ENCODE peak calls at places on chromosomes 16 and 17, in eight cellular contexts. One of them, this sample, is unnamed.

GRCh38 chr17:37516131-37516561 is 26.5 kb downstream of the DUSP14 start:
- DNase-seq in CD4-positive, alpha-beta T cell: no peak
- DNase-seq in activated CD8-positive, alpha-beta T cell treated with anti-CD3 and anti-CD28 coated beads for 36 hours: no peak
- DNase-seq in OCI-LY7: no peak
- DNase-seq in HFFc6: peak
- DNase-seq in GM13977: no peak
- DNase-seq in uterus: no peak
- DNase-seq in AG04450: no peak
- DNase-seq in this sample: no peak

GRCh38 chr17:16442594-16443389 is 27.4 kb downstream of the TRPV2 start:
- DNase-seq in CD4-positive, alpha-beta T cell: no peak
- DNase-seq in activated CD8-positive, alpha-beta T cell treated with anti-CD3 and anti-CD28 coated beads for 36 hours: no peak
- DNase-seq in OCI-LY7: no peak
- DNase-seq in HFFc6: no peak
- DNase-seq in GM13977: no peak
- DNase-seq in uterus: no peak
- DNase-seq in AG04450: no peak
- DNase-seq in this sample: no peak

GRCh38 chr16:56400458-56400857 is 24.9 kb downstream of the AMFR start:
- DNase-seq in CD4-positive, alpha-beta T cell: no peak
- DNase-seq in activated CD8-positive, alpha-beta T cell treated with anti-CD3 and anti-CD28 coated beads for 36 hours: no peak
- DNase-seq in OCI-LY7: no peak
- DNase-seq in HFFc6: no peak
- DNase-seq in GM13977: no peak
- DNase-seq in uterus: no peak
- DNase-seq in AG04450: no peak
- DNase-seq in this sample: no peak

GRCh38 chr17:78748730-78749317 is 33.2 kb downstream of the CYTH1 start:
- DNase-seq in CD4-positive, alpha-beta T cell: peak
- DNase-seq in activated CD8-positive, alpha-beta T cell treated with anti-CD3 and anti-CD28 coated beads for 36 hours: peak
- DNase-seq in OCI-LY7: peak
- DNase-seq in HFFc6: no peak
- DNase-seq in GM13977: no peak
- DNase-seq in uterus: peak
- DNase-seq in AG04450: no peak
- DNase-seq in this sample: no peak

GRCh38 chr16:85733839-85734170 is 17.1 kb downstream of the C16orf74 start:
- DNase-seq in CD4-positive, alpha-beta T cell: no peak
- DNase-seq in activated CD8-positive, alpha-beta T cell treated with anti-CD3 and anti-CD28 coated beads for 36 hours: no peak
- DNase-seq in OCI-LY7: no peak
- DNase-seq in HFFc6: no peak
- DNase-seq in GM13977: no peak
- DNase-seq in uterus: no peak
- DNase-seq in AG04450: no peak
- DNase-seq in this sample: peak

GRCh38 chr16:4115209-4115940 is 867 bp downstream of the ADCY9 start:
- DNase-seq in CD4-positive, alpha-beta T cell: peak
- DNase-seq in activated CD8-positive, alpha-beta T cell treated with anti-CD3 and anti-CD28 coated beads for 36 hours: peak
- DNase-seq in OCI-LY7: no peak
- DNase-seq in HFFc6: peak
- DNase-seq in GM13977: peak
- DNase-seq in uterus: peak
- DNase-seq in AG04450: peak
- DNase-seq in this sample: peak

GRCh38 chr17:13106171-13106570 is 88.3 kb upstream of the ELAC2 start:
- DNase-seq in CD4-positive, alpha-beta T cell: no peak
- DNase-seq in activated CD8-positive, alpha-beta T cell treated with anti-CD3 and anti-CD28 coated beads for 36 hours: no peak
- DNase-seq in OCI-LY7: no peak
- DNase-seq in HFFc6: no peak
- DNase-seq in GM13977: no peak
- DNase-seq in uterus: no peak
- DNase-seq in AG04450: no peak
- DNase-seq in this sample: no peak

GRCh38 chr16:51524555-51525373 is 373.7 kb upstream of the SALL1 start:
- DNase-seq in CD4-positive, alpha-beta T cell: no peak
- DNase-seq in activated CD8-positive, alpha-beta T cell treated with anti-CD3 and anti-CD28 coated beads for 36 hours: no peak
- DNase-seq in OCI-LY7: no peak
- DNase-seq in HFFc6: peak
- DNase-seq in GM13977: no peak
- DNase-seq in uterus: no peak
- DNase-seq in AG04450: no peak
- DNase-seq in this sample: no peak

GRCh38 chr16:65125871-65126270 is 4.0 kb upstream of the CDH11 start:
- DNase-seq in CD4-positive, alpha-beta T cell: no peak
- DNase-seq in activated CD8-positive, alpha-beta T cell treated with anti-CD3 and anti-CD28 coated beads for 36 hours: no peak
- DNase-seq in OCI-LY7: no peak
- DNase-seq in HFFc6: no peak
- DNase-seq in GM13977: no peak
- DNase-seq in uterus: peak
- DNase-seq in AG04450: no peak
- DNase-seq in this sample: no peak

GRCh38 chr17:48335858-48336500 is 94.0 kb downstream of the SKAP1 start:
- DNase-seq in CD4-positive, alpha-beta T cell: no peak
- DNase-seq in activated CD8-positive, alpha-beta T cell treated with anti-CD3 and anti-CD28 coated beads for 36 hours: no peak
- DNase-seq in OCI-LY7: peak
- DNase-seq in HFFc6: peak
- DNase-seq in GM13977: peak
- DNase-seq in uterus: no peak
- DNase-seq in AG04450: peak
- DNase-seq in this sample: no peak

GRCh38 chr17:142102-142661 is 4.8 kb downstream of the SCGB1C2 start:
- DNase-seq in CD4-positive, alpha-beta T cell: no peak
- DNase-seq in activated CD8-positive, alpha-beta T cell treated with anti-CD3 and anti-CD28 coated beads for 36 hours: peak
- DNase-seq in OCI-LY7: peak
- DNase-seq in HFFc6: peak
- DNase-seq in GM13977: no peak
- DNase-seq in uterus: peak
- DNase-seq in AG04450: no peak
- DNase-seq in this sample: peak

GRCh38 chr17:27628376-27628775 is 2.6 kb upstream of the LGALS9 start:
- DNase-seq in CD4-positive, alpha-beta T cell: no peak
- DNase-seq in activated CD8-positive, alpha-beta T cell treated with anti-CD3 and anti-CD28 coated beads for 36 hours: peak
- DNase-seq in OCI-LY7: no peak
- DNase-seq in HFFc6: no peak
- DNase-seq in GM13977: no peak
- DNase-seq in uterus: no peak
- DNase-seq in AG04450: no peak
- DNase-seq in this sample: no peak

GRCh38 chr17:915416-916201 is 64.0 kb downstream of the NXN start:
- DNase-seq in CD4-positive, alpha-beta T cell: no peak
- DNase-seq in activated CD8-positive, alpha-beta T cell treated with anti-CD3 and anti-CD28 coated beads for 36 hours: no peak
- DNase-seq in OCI-LY7: no peak
- DNase-seq in HFFc6: no peak
- DNase-seq in GM13977: no peak
- DNase-seq in uterus: peak
- DNase-seq in AG04450: no peak
- DNase-seq in this sample: no peak

GRCh38 chr16:86396918-86397317 is 113.4 kb upstream of the FOXF1 start:
- DNase-seq in CD4-positive, alpha-beta T cell: no peak
- DNase-seq in activated CD8-positive, alpha-beta T cell treated with anti-CD3 and anti-CD28 coated beads for 36 hours: no peak
- DNase-seq in OCI-LY7: no peak
- DNase-seq in HFFc6: peak
- DNase-seq in GM13977: no peak
- DNase-seq in uterus: peak
- DNase-seq in AG04450: peak
- DNase-seq in this sample: no peak

GRCh38 chr17:3738562-3739295 is 15.0 kb downstream of the HASPIN start:
- DNase-seq in CD4-positive, alpha-beta T cell: peak
- DNase-seq in activated CD8-positive, alpha-beta T cell treated with anti-CD3 and anti-CD28 coated beads for 36 hours: peak
- DNase-seq in OCI-LY7: peak
- DNase-seq in HFFc6: no peak
- DNase-seq in GM13977: no peak
- DNase-seq in uterus: no peak
- DNase-seq in AG04450: no peak
- DNase-seq in this sample: no peak

GRCh38 chr17:72152392-72152727 is 31.5 kb downstream of the SOX9 start:
- DNase-seq in CD4-positive, alpha-beta T cell: no peak
- DNase-seq in activated CD8-positive, alpha-beta T cell treated with anti-CD3 and anti-CD28 coated beads for 36 hours: no peak
- DNase-seq in OCI-LY7: no peak
- DNase-seq in HFFc6: no peak
- DNase-seq in GM13977: no peak
- DNase-seq in uterus: no peak
- DNase-seq in AG04450: no peak
- DNase-seq in this sample: no peak
- TF ChIP-seq CTCF in CD4-positive, alpha-beta T cell: no peak
- TF ChIP-seq CTCF in activated CD8-positive, alpha-beta T cell treated with anti-CD3 and anti-CD28 coated beads for 36 hours: no peak
- TF ChIP-seq CTCF in OCI-LY7: no peak
- TF ChIP-seq CTCF in HFFc6: no peak
- TF ChIP-seq CTCF in GM13977: no peak
- TF ChIP-seq CTCF in uterus: no peak
- TF ChIP-seq CTCF in AG04450: no peak
- TF ChIP-seq CTCF in this sample: no peak

GRCh38 chr16:23728112-23728477 is 15.1 kb upstream of the ERN2 start:
- DNase-seq in CD4-positive, alpha-beta T cell: no peak
- DNase-seq in activated CD8-positive, alpha-beta T cell treated with anti-CD3 and anti-CD28 coated beads for 36 hours: no peak
- DNase-seq in OCI-LY7: no peak
- DNase-seq in HFFc6: no peak
- DNase-seq in GM13977: no peak
- DNase-seq in uterus: no peak
- DNase-seq in AG04450: no peak
- DNase-seq in this sample: no peak
- TF ChIP-seq CTCF in CD4-positive, alpha-beta T cell: peak
- TF ChIP-seq CTCF in activated CD8-positive, alpha-beta T cell treated with anti-CD3 and anti-CD28 coated beads for 36 hours: no peak
- TF ChIP-seq CTCF in OCI-LY7: peak
- TF ChIP-seq CTCF in HFFc6: peak
- TF ChIP-seq CTCF in GM13977: no peak
- TF ChIP-seq CTCF in uterus: no peak
- TF ChIP-seq CTCF in AG04450: no peak
- TF ChIP-seq CTCF in this sample: no peak

GRCh38 chr16:81080233-81080632 is 3.2 kb upstream of the C16orf46 start:
- DNase-seq in CD4-positive, alpha-beta T cell: no peak
- DNase-seq in activated CD8-positive, alpha-beta T cell treated with anti-CD3 and anti-CD28 coated beads for 36 hours: no peak
- DNase-seq in OCI-LY7: no peak
- DNase-seq in HFFc6: no peak
- DNase-seq in GM13977: no peak
- DNase-seq in uterus: no peak
- DNase-seq in AG04450: no peak
- DNase-seq in this sample: no peak
- TF ChIP-seq CTCF in CD4-positive, alpha-beta T cell: no peak
- TF ChIP-seq CTCF in activated CD8-positive, alpha-beta T cell treated with anti-CD3 and anti-CD28 coated beads for 36 hours: no peak
- TF ChIP-seq CTCF in OCI-LY7: no peak
- TF ChIP-seq CTCF in HFFc6: no peak
- TF ChIP-seq CTCF in GM13977: no peak
- TF ChIP-seq CTCF in uterus: no peak
- TF ChIP-seq CTCF in AG04450: no peak
- TF ChIP-seq CTCF in this sample: no peak

GRCh38 chr17:31428512-31428911 is 37.0 kb downstream of the RAB11FIP4 start:
- DNase-seq in CD4-positive, alpha-beta T cell: no peak
- DNase-seq in activated CD8-positive, alpha-beta T cell treated with anti-CD3 and anti-CD28 coated beads for 36 hours: no peak
- DNase-seq in OCI-LY7: no peak
- DNase-seq in HFFc6: no peak
- DNase-seq in GM13977: no peak
- DNase-seq in uterus: no peak
- DNase-seq in AG04450: no peak
- DNase-seq in this sample: no peak
- TF ChIP-seq CTCF in CD4-positive, alpha-beta T cell: no peak
- TF ChIP-seq CTCF in activated CD8-positive, alpha-beta T cell treated with anti-CD3 and anti-CD28 coated beads for 36 hours: no peak
- TF ChIP-seq CTCF in OCI-LY7: no peak
- TF ChIP-seq CTCF in HFFc6: no peak
- TF ChIP-seq CTCF in GM13977: no peak
- TF ChIP-seq CTCF in uterus: no peak
- TF ChIP-seq CTCF in AG04450: no peak
- TF ChIP-seq CTCF in this sample: no peak

GRCh38 chr16:320206-320605 is 32.3 kb downstream of the AXIN1 start:
- DNase-seq in CD4-positive, alpha-beta T cell: no peak
- DNase-seq in activated CD8-positive, alpha-beta T cell treated with anti-CD3 and anti-CD28 coated beads for 36 hours: no peak
- DNase-seq in OCI-LY7: no peak
- DNase-seq in HFFc6: no peak
- DNase-seq in GM13977: no peak
- DNase-seq in uterus: no peak
- DNase-seq in AG04450: no peak
- DNase-seq in this sample: no peak

GRCh38 chr16:321532-321931 is 31.0 kb downstream of the AXIN1 start:
- DNase-seq in CD4-positive, alpha-beta T cell: no peak
- DNase-seq in activated CD8-positive, alpha-beta T cell treated with anti-CD3 and anti-CD28 coated beads for 36 hours: no peak
- DNase-seq in OCI-LY7: no peak
- DNase-seq in HFFc6: no peak
- DNase-seq in GM13977: no peak
- DNase-seq in uterus: no peak
- DNase-seq in AG04450: no peak
- DNase-seq in this sample: no peak

GRCh38 chr16:317583-317982 is 34.6 kb downstream of the PDIA2 start:
- DNase-seq in CD4-positive, alpha-beta T cell: no peak
- DNase-seq in activated CD8-positive, alpha-beta T cell treated with anti-CD3 and anti-CD28 coated beads for 36 hours: no peak
- DNase-seq in OCI-LY7: no peak
- DNase-seq in HFFc6: no peak
- DNase-seq in GM13977: no peak
- DNase-seq in uterus: no peak
- DNase-seq in AG04450: no peak
- DNase-seq in this sample: no peak

GRCh38 chr16:316741-317464 is 33.9 kb downstream of the PDIA2 start:
- DNase-seq in CD4-positive, alpha-beta T cell: no peak
- DNase-seq in activated CD8-positive, alpha-beta T cell treated with anti-CD3 and anti-CD28 coated beads for 36 hours: no peak
- DNase-seq in OCI-LY7: no peak
- DNase-seq in HFFc6: no peak
- DNase-seq in GM13977: no peak
- DNase-seq in uterus: no peak
- DNase-seq in AG04450: no peak
- DNase-seq in this sample: no peak

DNA sequence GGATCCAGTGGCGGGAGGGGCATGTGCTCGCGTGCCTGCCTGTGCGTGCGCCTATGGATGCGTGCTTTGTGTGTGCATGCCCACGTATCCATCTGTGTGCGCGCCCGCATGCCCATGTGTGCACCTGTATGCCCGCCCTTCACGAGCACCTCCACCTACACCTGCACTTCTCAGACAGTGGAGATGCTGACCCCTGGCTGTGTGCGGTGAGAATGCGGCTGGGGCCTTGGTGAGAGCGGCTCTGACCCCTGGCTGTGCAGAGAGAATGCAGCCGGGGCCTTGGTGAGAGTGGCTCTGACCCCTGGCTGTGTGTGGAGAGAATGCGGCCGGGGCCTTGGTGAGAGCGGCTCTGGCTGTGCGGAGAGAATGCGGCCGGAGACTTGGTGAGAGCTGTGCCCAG is 33.9 kb downstream of the AXIN1 start:
- DNase-seq in CD4-positive, alpha-beta T cell: no peak
- DNase-seq in activated CD8-positive, alpha-beta T cell treated with anti-CD3 and anti-CD28 coated beads for 36 hours: peak
- DNase-seq in OCI-LY7: no peak
- DNase-seq in HFFc6: no peak
- DNase-seq in GM13977: no peak
- DNase-seq in uterus: no peak
- DNase-seq in AG04450: no peak
- DNase-seq in this sample: peak
- TF ChIP-seq CTCF in CD4-positive, alpha-beta T cell: no peak
- TF ChIP-seq CTCF in activated CD8-positive, alpha-beta T cell treated with anti-CD3 and anti-CD28 coated beads for 36 hours: peak
- TF ChIP-seq CTCF in OCI-LY7: peak
- TF ChIP-seq CTCF in HFFc6: peak
- TF ChIP-seq CTCF in GM13977: peak
- TF ChIP-seq CTCF in uterus: no peak
- TF ChIP-seq CTCF in AG04450: no peak
- TF ChIP-seq CTCF in this sample: no peak

This sample was measured in endothelial cell.